ENCODE peak calls at places on chromosome 14, in five cellular contexts. V is Calu3, G is foreskin fibroblast, K is midbrain, D is WTC11. M is an unnamed sample.

GRCh38 chr14:104333903-104334811 is 195.8 kb downstream of the KIF26A start:
- DNase-seq in V (no peak), G (no peak), K (no peak), D (no peak), M (no peak)

GRCh38 chr14:78921856-78922255 is 751.7 kb downstream of the NRXN3 start:
- DNase-seq in V (no peak), G (peak), K (no peak), D (no peak), M (no peak)

GRCh38 chr14:92938235-92938875 is 15.4 kb downstream of the CHGA start:
- DNase-seq in V (no peak), G (no peak), K (no peak), D (no peak), M (no peak)

GRCh38 chr14:102751088-102751487 is 26.2 kb upstream of the TRAF3 start:
- DNase-seq in V (no peak), G (no peak), K (no peak), D (no peak), M (no peak)

GRCh38 chr14:81062816-81063215 is 107.4 kb downstream of the TSHR start:
- DNase-seq in V (peak), G (no peak), K (peak), D (peak), M (no peak)

GRCh38 chr14:57362356-57362755 is 28.0 kb upstream of the NAA30 start:
- DNase-seq in V (no peak), G (no peak), K (no peak), D (no peak), M (no peak)

GRCh38 chr14:67580336-67581230 is 19.5 kb downstream of the PIGH start:
- DNase-seq in V (no peak), G (no peak), K (no peak), D (no peak), M (no peak)

GRCh38 chr14:35687335-35687939 is 121.7 kb downstream of the RALGAPA1 start:
- DNase-seq in V (peak), G (peak), K (peak), D (peak), M (peak)

GRCh38 chr14:58746261-58746660 is 108.5 kb downstream of the DACT1 start:
- DNase-seq in V (peak), G (peak), K (no peak), D (no peak), M (no peak)

GRCh38 chr14:105165761-105166485 is 2.7 kb downstream of the JAG2 start:
- DNase-seq in V (no peak), G (no peak), K (no peak), D (no peak), M (no peak)

GRCh38 chr14:56840221-56840620 is 29.9 kb upstream of the OTX2 start:
- DNase-seq in V (no peak), G (no peak), K (no peak), D (no peak), M (no peak)

GRCh38 chr14:100605706-100606686 is 18.8 kb upstream of the BEGAIN start:
- DNase-seq in V (no peak), G (no peak), K (no peak), D (no peak), M (peak)

GRCh38 chr14:100677925-100678765 is 48.5 kb upstream of the DLK1 start:
- DNase-seq in V (no peak), G (peak), K (peak), D (no peak), M (no peak)

GRCh38 chr14:53744846-53745245 is 211.8 kb downstream of the BMP4 start:
- DNase-seq in V (no peak), G (no peak), K (no peak), D (no peak), M (no peak)

GRCh38 chr14:52018252-52018651 is 28.9 kb downstream of the RTRAF start:
- DNase-seq in V (peak), G (peak), K (no peak), D (no peak), M (no peak)

GRCh38 chr14:87745507-87746118 is 247.4 kb downstream of the GALC start:
- DNase-seq in V (peak), G (no peak), K (no peak), D (peak), M (no peak)